ENCODE peak calls at places on chromosomes 11 and 22, in nine cellular contexts. Z, K, F, M, V, Y, S, P and U are unnamed samples.

GRCh38 chr22:30877662-30878515 is 90.7 kb downstream of the MORC2 start:
- DNase-seq in Z (no peak), K (no peak), F (peak), M (no peak), V (no peak), Y (no peak), S (no peak), P (no peak), U (no peak)

GRCh38 chr11:1300569-1301187 is 8.8 kb downstream of the TOLLIP start:
- DNase-seq in Z (no peak), K (no peak), F (peak), M (no peak), V (no peak), Y (no peak), S (no peak), P (no peak), U (no peak)

GRCh38 chr11:106276859-106277436 is 199.5 kb downstream of the AASDHPPT start:
- DNase-seq in Z (no peak), K (no peak), F (no peak), M (peak), V (no peak), Y (no peak), S (no peak), P (no peak), U (peak)

GRCh38 chr11:12007769-12008737 is at the start of gene DKK3:
- DNase-seq in Z (no peak), K (no peak), F (no peak), M (no peak), V (no peak), Y (no peak), S (no peak), P (no peak), U (no peak)

GRCh38 chr11:926341-926916 is 759 bp downstream of the AP2A2 start:
- DNase-seq in Z (peak), K (no peak), F (no peak), M (no peak), V (no peak), Y (peak), S (no peak), P (peak), U (no peak)

GRCh38 chr22:49170053-49170452 is 657.6 kb downstream of the BRD1 start:
- DNase-seq in Z (no peak), K (no peak), F (no peak), M (no peak), V (no peak), Y (no peak), S (no peak), P (no peak), U (no peak)

GRCh38 chr22:43399980-43400358 is 11.8 kb upstream of the MPPED1 start:
- DNase-seq in Z (no peak), K (no peak), F (peak), M (no peak), V (no peak), Y (no peak), S (no peak), P (no peak), U (no peak)

GRCh38 chr11:34940026-34940677 is 23.7 kb downstream of the PDHX start:
- DNase-seq in Z (peak), K (no peak), F (no peak), M (peak), V (no peak), Y (no peak), S (no peak), P (no peak), U (no peak)

GRCh38 chr22:41482319-41482935 is 13.5 kb downstream of the ACO2 start:
- DNase-seq in Z (peak), K (no peak), F (no peak), M (peak), V (no peak), Y (no peak), S (no peak), P (no peak), U (no peak)

GRCh38 chr11:1783725-1784529 is 20.2 kb upstream of the CTSD start:
- DNase-seq in Z (no peak), K (no peak), F (no peak), M (no peak), V (no peak), Y (no peak), S (no peak), P (no peak), U (no peak)

GRCh38 chr22:40203568-40203967 is 25.8 kb downstream of the TNRC6B start:
- DNase-seq in Z (no peak), K (no peak), F (no peak), M (peak), V (no peak), Y (no peak), S (no peak), P (no peak), U (no peak)

GRCh38 chr11:123624974-123625373 is 29.4 kb downstream of the SCN3B start:
- DNase-seq in Z (peak), K (no peak), F (no peak), M (no peak), V (no peak), Y (no peak), S (no peak), P (no peak), U (no peak)

GRCh38 chr22:46115388-46115678 is 35.0 kb upstream of the PPARA start:
- DNase-seq in Z (no peak), K (no peak), F (no peak), M (no peak), V (no peak), Y (no peak), S (no peak), P (no peak), U (no peak)

GRCh38 chr11:104870910-104871309 is 27.4 kb downstream of the CASP12 start:
- DNase-seq in Z (peak), K (no peak), F (no peak), M (no peak), V (no peak), Y (no peak), S (no peak), P (no peak), U (no peak)

GRCh38 chr11:112115389-112115788 is 28.7 kb downstream of the SDHD start:
- DNase-seq in Z (no peak), K (no peak), F (no peak), M (no peak), V (no peak), Y (no peak), S (no peak), P (no peak), U (no peak)

GRCh38 chr11:44366741-44367140 is 56.8 kb upstream of the ALX4 start:
- DNase-seq in Z (no peak), K (no peak), F (no peak), M (no peak), V (no peak), Y (no peak), S (no peak), P (no peak), U (no peak)

GRCh38 chr11:60111793-60112192 is 23.3 kb downstream of the MS4A2 start:
- DNase-seq in Z (no peak), K (no peak), F (no peak), M (no peak), V (no peak), Y (no peak), S (no peak), P (no peak), U (no peak)

GRCh38 chr22:50000587-50001387 is 11.8 kb downstream of the IL17REL start:
- DNase-seq in Z (no peak), K (no peak), F (peak), M (no peak), V (no peak), Y (no peak), S (no peak), P (no peak), U (no peak)

GRCh38 chr11:117909611-117910382 is 19.4 kb downstream of the TMPRSS13 start:
- DNase-seq in Z (no peak), K (no peak), F (no peak), M (no peak), V (no peak), Y (no peak), S (no peak), P (no peak), U (no peak)

GRCh38 chr11:96000064-96000463 is 76.2 kb upstream of the MTMR2 start:
- DNase-seq in Z (no peak), K (no peak), F (no peak), M (no peak), V (no peak), Y (no peak), S (no peak), P (no peak), U (no peak)

GRCh38 chr11:131195801-131196517 is 174.5 kb upstream of the NTM start:
- DNase-seq in Z (peak), K (no peak), F (peak), M (no peak), V (no peak), Y (peak), S (no peak), P (peak), U (peak)

GRCh38 chr11:117786099-117786870 is 10.7 kb downstream of the DSCAML1 start:
- DNase-seq in Z (no peak), K (no peak), F (no peak), M (no peak), V (no peak), Y (no peak), S (no peak), P (no peak), U (no peak)

GRCh38 chr11:66081505-66081904 is 11.4 kb downstream of the PACS1 start:
- DNase-seq in Z (no peak), K (no peak), F (peak), M (peak), V (no peak), Y (peak), S (peak), P (peak), U (no peak)

GRCh38 chr22:20456722-20457076 is 19.1 kb upstream of the SCARF2 start:
- DNase-seq in Z (no peak), K (no peak), F (peak), M (no peak), V (no peak), Y (no peak), S (no peak), P (no peak), U (no peak)

GRCh38 chr11:8062781-8063257 is 18.2 kb upstream of the TUB start:
- DNase-seq in Z (no peak), K (no peak), F (no peak), M (no peak), V (no peak), Y (no peak), S (no peak), P (no peak), U (no peak)

GRCh38 chr11:118560806-118561205 is 4.9 kb downstream of the IFT46 start:
- DNase-seq in Z (no peak), K (no peak), F (no peak), M (no peak), V (no peak), Y (no peak), S (no peak), P (no peak), U (no peak)

GRCh38 chr11:110565344-110565684 is 135.6 kb downstream of the FDX1 start:
- DNase-seq in Z (peak), K (no peak), F (no peak), M (no peak), V (no peak), Y (no peak), S (no peak), P (no peak), U (no peak)

GRCh38 chr11:65504671-65505433 is 6.0 kb downstream of the MALAT1 start:
- DNase-seq in Z (no peak), K (no peak), F (no peak), M (peak), V (no peak), Y (no peak), S (no peak), P (no peak), U (no peak)

GRCh38 chr11:126431401-126432064 is 76.0 kb downstream of the ST3GAL4 start:
- DNase-seq in Z (peak), K (peak), F (no peak), M (no peak), V (no peak), Y (peak), S (no peak), P (peak), U (peak)

GRCh38 chr11:123076484-123076883 is 14.5 kb upstream of the HSPA8 start:
- DNase-seq in Z (no peak), K (no peak), F (no peak), M (no peak), V (no peak), Y (no peak), S (no peak), P (no peak), U (no peak)

DNA sequence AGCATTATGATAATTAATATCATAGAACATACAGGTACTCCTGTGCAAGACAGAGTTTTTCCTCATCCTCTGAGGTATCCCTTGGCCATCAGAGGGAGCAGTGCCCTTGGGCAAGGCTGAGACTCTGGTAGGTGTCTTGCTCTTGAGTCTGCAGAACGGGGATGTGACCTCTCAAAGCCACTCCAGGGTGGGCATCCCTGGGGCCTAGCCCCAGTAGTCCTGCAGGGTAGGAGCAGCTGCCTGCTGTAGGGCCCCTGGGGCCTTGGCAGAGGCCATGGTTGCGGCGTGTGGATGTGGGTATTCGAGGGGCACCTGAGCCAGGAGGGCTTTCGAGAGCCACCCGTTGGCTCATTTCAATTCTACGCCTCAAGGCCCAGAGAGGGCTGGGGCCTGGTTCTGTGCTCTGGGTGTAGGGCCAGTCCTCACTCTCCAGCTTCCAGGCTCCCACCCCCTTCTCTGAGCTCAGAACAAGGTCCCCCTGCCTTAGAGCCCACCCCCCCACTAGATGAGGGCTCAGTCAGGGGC is 7.7 kb upstream of the OMP start:
- DNase-seq in Z (no peak), K (no peak), F (peak), M (no peak), V (no peak), Y (no peak), S (no peak), P (no peak), U (no peak)
- TF ChIP-seq CTCF in Z (no peak), K (no peak), F (no peak), M (no peak), V (peak), Y (no peak), S (no peak), P (no peak), U (no peak)

DNA sequence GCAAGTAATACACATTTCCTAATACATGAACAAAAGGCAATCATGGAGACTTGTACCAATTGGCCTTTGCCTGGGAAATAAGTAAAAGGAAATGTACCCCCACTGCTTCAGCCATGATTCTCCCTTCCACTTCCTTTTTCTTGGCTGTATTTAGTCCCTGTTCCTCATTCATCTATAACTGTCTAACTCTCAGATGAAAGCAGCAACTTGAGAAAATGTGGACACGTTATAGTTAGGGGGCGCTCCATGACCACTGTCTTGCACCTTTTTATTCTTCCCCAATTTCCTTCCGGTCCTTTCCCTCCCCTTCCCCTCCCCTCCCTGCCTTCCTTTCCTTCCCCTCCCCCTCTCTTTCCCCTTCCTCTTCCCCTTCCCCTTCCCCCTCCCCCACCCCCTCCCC is 61.3 kb upstream of the BARX2 start:
- DNase-seq in Z (no peak), K (no peak), F (no peak), M (no peak), V (no peak), Y (no peak), S (no peak), P (no peak), U (no peak)
- TF ChIP-seq CTCF in Z (no peak), K (no peak), F (no peak), M (no peak), V (no peak), Y (no peak), S (no peak), P (no peak), U (no peak)

DNA sequence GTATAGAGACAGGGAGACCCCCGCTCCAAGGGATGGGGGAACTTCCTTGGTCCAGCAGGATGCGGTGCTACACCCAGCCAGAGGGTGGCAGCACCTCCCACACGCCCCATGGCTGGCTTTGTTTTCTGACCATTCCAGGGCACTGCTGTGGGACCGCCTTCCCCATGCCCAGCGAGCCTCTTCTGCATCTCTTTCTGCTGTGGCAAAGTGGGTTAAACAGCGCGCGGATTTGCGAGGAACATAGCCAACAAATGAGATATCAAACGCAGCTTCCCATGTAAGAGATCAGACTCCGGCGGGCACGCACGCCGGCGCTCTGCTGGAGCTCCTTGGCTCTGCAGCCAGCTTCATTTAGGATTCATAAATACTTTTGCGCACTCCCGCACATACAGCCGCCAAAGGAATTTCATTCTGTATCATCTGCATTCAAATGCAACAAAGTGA is 485.8 kb upstream of the CADM1 start:
- DNase-seq in Z (no peak), K (no peak), F (peak), M (peak), V (no peak), Y (peak), S (no peak), P (no peak), U (no peak)
- TF ChIP-seq CTCF in Z (peak), K (peak), F (peak), M (peak), V (peak), Y (peak), S (no peak), P (no peak), U (no peak)

GRCh38 chr11:57763568-57763967 is 2.0 kb downstream of the CTNND1 start:
- DNase-seq in Z (no peak), K (no peak), F (no peak), M (no peak), V (no peak), Y (no peak), S (no peak), P (no peak), U (no peak)
- TF ChIP-seq CTCF in Z (peak), K (peak), F (peak), M (no peak), V (peak), Y (peak), S (no peak), P (no peak), U (peak)

GRCh38 chr11:67696998-67697397 is 22.6 kb upstream of the ALDH3B2 start:
- DNase-seq in Z (no peak), K (no peak), F (no peak), M (no peak), V (no peak), Y (no peak), S (no peak), P (no peak), U (no peak)

GRCh38 chr11:67700141-67700540 is 25.7 kb upstream of the ALDH3B2 start:
- DNase-seq in Z (no peak), K (no peak), F (no peak), M (no peak), V (no peak), Y (no peak), S (no peak), P (no peak), U (no peak)

GRCh38 chr11:67697846-67698245 is 23.4 kb upstream of the ALDH3B2 start:
- DNase-seq in Z (no peak), K (no peak), F (no peak), M (no peak), V (no peak), Y (no peak), S (no peak), P (no peak), U (no peak)

GRCh38 chr11:67699521-67699920 is 25.1 kb upstream of the ALDH3B2 start:
- DNase-seq in Z (no peak), K (no peak), F (no peak), M (no peak), V (no peak), Y (no peak), S (no peak), P (no peak), U (no peak)

DNA sequence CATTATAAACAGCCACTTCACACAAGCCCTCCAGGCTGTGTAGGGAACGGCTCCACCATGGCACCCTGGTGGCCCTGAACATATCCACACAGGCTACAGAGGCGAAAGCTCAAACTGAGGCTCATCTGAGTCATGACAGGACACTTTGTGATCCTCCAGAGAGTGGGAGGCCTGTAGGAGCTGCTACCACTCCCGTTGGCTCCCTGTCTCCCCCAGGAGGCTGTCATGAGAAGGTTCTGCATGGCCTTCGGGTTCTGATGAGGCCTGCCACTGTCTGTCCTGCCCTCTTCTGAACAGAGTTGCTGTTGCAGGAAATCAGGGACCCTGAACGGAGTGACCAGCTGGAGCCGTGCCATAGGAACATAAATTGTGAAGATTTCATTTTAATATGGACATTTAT is 23.8 kb upstream of the ALDH3B2 start:
- DNase-seq in Z (no peak), K (no peak), F (no peak), M (peak), V (no peak), Y (no peak), S (no peak), P (no peak), U (no peak)
- TF ChIP-seq CTCF in Z (peak), K (peak), F (no peak), M (peak), V (peak), Y (no peak), S (no peak), P (no peak), U (no peak)

DNA sequence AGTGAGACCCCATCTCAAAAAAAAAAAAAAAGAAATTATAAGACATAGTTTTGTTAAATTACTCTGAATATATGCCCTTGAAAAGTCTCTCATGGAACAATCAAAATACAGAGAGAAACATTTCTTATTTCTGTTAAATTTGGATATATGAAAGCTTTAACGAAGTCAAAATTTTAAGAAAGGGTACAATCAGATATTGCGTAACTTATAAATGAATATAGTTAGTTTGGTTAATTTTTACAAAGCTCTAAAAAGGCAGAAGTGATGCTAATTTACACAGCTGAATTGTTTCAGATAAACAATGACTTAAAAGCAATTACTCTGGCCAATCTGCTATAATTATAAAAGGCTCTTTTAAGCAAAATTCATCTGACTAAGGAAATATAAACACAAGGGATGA is 611.6 kb upstream of the CCDC179 start:
- DNase-seq in Z (no peak), K (no peak), F (no peak), M (no peak), V (no peak), Y (no peak), S (no peak), P (no peak), U (no peak)
- TF ChIP-seq CTCF in Z (no peak), K (no peak), F (no peak), M (no peak), V (no peak), Y (no peak), S (no peak), P (no peak), U (no peak)

DNA sequence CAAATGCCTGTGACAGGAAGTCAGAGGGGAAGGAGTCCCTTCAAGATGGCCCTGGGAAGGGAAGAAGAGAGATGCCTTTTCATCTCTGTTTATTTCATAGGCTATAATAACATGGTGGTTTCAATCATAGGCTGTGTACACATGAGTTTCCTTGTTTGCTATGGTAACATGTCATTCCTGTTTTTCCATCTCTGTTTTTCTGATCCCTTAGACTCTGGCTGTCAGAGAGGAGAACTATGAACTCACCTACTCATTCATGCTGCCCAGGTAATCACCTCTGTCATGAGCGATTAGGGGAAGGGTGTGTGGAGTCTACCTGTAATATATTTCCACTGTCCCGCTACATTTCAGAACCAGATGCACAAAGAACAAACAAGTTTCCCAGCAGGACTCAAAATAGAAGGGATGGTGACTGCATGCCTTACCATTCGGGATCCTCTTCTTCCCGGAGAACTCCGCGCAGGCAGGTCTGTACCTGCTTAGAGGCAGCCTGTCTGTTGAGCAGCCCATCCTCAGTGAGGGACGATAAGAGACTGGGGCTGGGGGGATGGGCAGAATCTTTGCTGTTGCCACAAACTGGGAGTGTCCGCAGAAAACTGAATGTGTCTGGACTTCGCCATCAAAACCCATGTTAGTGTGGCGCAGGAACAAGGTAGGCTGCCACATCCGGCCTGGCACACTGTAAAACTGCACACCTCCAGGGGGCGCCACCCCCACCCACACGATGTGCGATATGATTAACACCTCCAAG is 7.1 kb upstream of the PEX26 start:
- DNase-seq in Z (no peak), K (no peak), F (no peak), M (no peak), V (no peak), Y (no peak), S (no peak), P (no peak), U (no peak)
- TF ChIP-seq CTCF in Z (peak), K (peak), F (no peak), M (peak), V (peak), Y (no peak), S (no peak), P (no peak), U (peak)